ENCODE peak calls at places on chromosomes 3 and 15, in four cellular contexts. T, G, L and E are unnamed samples.

GRCh38 chr15:29812384-29812694 is 9.9 kb downstream of the TJP1 start:
- DNase-seq in L (no peak), T (no peak), G (no peak), E (no peak)

GRCh38 chr3:8110966-8111798 is 390.4 kb upstream of the LMCD1 start:
- DNase-seq in G (peak; percentile 78), L (peak; percentile 73), T (peak; percentile 80), E (peak; percentile 49)

GRCh38 chr3:183265157-183265642 is 12.1 kb downstream of the B3GNT5 start:
- DNase-seq in T (peak; percentile 52), G (peak; percentile 45), L (peak; percentile 35), E (no peak)

GRCh38 chr15:40702077-40702476 is 7.1 kb downstream of the RAD51 start:
- DNase-seq in L (no peak), T (no peak), G (no peak), E (no peak)

GRCh38 chr3:46400000-46400734 is 6.7 kb downstream of the CCR5AS start:
- DNase-seq in G (no peak), L (no peak), T (no peak), E (no peak)

GRCh38 chr3:177537612-177538011 is 340.3 kb upstream of the TBL1XR1 start:
- DNase-seq in G (no peak), T (no peak), L (no peak), E (no peak)

GRCh38 chr15:39511000-39511914 is 69.6 kb upstream of the THBS1 start:
- DNase-seq in G (no peak), L (no peak), T (no peak), E (no peak)

GRCh38 chr15:63931556-63931955 is 97.8 kb upstream of the HERC1 start:
- DNase-seq in T (no peak), L (no peak), G (no peak), E (no peak)

GRCh38 chr3:171543759-171544284 is 83.6 kb upstream of the TNIK start:
- DNase-seq in L (no peak), T (no peak), G (no peak), E (no peak)

GRCh38 chr15:25391971-25392733 is 46.7 kb downstream of the UBE3A start:
- DNase-seq in T (no peak), G (no peak), L (no peak), E (no peak)

GRCh38 chr3:184257083-184257915 is 4.1 kb downstream of the CAMK2N2 start:
- DNase-seq in T (no peak), L (no peak), G (no peak), E (peak; percentile 27)

GRCh38 chr15:66838671-66839239 is 136.7 kb downstream of the SMAD6 start:
- DNase-seq in T (no peak), L (peak; percentile 40), G (no peak), E (no peak)

GRCh38 chr15:38758001-38758400 is 193.4 kb upstream of the RASGRP1 start:
- DNase-seq in T (no peak), G (no peak), L (no peak), E (no peak)

DNA sequence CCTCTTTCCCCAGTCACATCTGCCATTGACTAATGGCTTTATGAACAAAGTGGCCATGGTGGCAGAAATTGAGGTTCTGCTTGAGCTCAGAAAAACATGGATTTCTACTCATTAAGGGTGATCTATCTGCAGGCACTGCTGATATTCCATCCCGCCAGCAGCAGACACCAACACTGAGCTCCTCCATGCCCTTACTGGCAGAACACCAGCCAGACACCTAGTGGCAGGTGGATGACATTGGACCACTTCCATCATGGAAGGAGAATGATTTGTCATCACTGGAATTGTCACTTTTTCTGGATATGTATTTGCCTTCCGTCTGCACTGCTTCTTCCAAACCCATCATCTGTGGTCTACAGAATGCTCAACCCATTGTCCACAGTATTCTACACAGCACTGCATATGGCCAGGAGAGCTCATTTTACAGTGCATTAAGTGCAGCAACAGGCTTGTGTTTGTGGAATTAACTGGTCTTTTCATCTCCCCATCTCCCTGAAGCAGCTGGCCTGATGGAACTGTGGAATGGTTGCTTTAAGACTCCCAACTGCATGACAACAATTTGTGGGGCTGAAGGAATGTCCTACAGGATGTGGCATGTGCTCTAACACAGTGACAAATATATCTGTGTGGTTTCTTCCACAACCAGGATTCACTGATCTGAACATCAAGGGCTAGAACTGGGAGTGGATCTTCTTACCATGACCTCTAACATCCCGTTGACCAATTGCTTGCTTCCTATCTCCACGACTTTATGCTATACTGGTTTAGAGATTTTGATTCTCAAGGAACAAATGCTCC is 103.4 kb downstream of the WNT7A start:
- DNase-seq in G (no peak), T (no peak), L (no peak), E (peak; percentile 9)
- TF ChIP-seq CTCF in G (no peak), T (peak; percentile 24), L (no peak), E (no peak)

GRCh38 chr3:69446402-69447072 is 60.6 kb upstream of the FRMD4B start:
- DNase-seq in G (no peak), T (no peak), L (no peak), E (no peak)

GRCh38 chr3:69451594-69451993 is 65.7 kb upstream of the FRMD4B start:
- DNase-seq in T (no peak), G (no peak), L (no peak), E (no peak)

GRCh38 chr3:69454204-69454787 is 68.4 kb upstream of the FRMD4B start:
- DNase-seq in T (no peak), G (no peak), L (no peak), E (no peak)

DNA sequence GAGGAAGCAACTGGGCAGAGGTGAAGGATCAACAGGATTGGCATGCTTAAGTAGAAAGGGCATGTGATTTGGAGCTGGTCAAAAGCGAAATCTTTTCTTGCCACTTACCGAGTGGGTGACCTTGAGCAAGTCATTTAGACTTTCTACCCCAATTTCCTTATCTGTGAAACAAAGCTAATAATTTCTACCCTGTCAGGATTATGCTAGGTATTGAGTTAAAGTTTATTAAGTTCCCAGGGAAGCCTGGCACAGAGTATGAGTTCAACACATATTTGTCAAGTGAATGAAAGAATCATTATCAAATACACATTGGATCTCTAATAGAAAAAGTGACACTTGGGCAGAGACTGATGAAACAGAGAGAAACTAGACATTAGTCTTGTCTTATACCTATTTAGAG is 66.4 kb upstream of the FRMD4B start:
- DNase-seq in G (no peak), T (no peak), L (no peak), E (no peak)
- TF ChIP-seq CTCF in G (no peak), T (no peak), L (no peak), E (no peak)

GRCh38 chr3:125916376-125916978 is 52.5 kb upstream of the ROPN1B start:
- DNase-seq in L (no peak), T (peak; percentile 91), G (peak; percentile 98), E (no peak)
- TF ChIP-seq CTCF in L (no peak), T (no peak), G (no peak), E (peak; percentile 14)

GRCh38 chr3:48088749-48089466 is 72.7 kb upstream of the MAP4 start:
- DNase-seq in L (peak; percentile 97), G (peak; percentile 97), T (peak; percentile 89), E (peak; percentile 88)
- TF ChIP-seq CTCF in L (no peak), G (no peak), T (no peak), E (no peak)

DNA sequence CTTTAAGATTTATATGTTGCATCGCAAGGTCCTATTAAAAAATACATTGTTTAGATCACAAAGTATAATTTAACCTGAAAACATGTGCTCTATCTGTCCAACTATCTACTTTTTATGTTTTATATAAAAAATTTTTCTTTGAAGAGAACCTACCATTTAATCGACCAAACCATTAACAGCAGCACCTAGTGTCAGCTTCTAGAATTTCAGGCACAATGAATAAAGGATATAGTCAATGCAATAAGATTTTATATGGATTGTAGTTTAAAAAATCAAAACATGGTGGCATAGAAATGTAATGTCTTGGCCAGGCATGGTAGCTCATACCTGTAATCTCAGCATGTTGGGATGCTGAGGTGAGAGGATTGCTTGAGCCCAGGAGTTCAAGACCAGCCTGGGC is 313.7 kb downstream of the GAP43 start:
- DNase-seq in L (no peak), G (no peak), T (no peak), E (no peak)
- TF ChIP-seq CTCF in L (peak; percentile 81), G (peak; percentile 14), T (peak; percentile 58), E (no peak)

DNA sequence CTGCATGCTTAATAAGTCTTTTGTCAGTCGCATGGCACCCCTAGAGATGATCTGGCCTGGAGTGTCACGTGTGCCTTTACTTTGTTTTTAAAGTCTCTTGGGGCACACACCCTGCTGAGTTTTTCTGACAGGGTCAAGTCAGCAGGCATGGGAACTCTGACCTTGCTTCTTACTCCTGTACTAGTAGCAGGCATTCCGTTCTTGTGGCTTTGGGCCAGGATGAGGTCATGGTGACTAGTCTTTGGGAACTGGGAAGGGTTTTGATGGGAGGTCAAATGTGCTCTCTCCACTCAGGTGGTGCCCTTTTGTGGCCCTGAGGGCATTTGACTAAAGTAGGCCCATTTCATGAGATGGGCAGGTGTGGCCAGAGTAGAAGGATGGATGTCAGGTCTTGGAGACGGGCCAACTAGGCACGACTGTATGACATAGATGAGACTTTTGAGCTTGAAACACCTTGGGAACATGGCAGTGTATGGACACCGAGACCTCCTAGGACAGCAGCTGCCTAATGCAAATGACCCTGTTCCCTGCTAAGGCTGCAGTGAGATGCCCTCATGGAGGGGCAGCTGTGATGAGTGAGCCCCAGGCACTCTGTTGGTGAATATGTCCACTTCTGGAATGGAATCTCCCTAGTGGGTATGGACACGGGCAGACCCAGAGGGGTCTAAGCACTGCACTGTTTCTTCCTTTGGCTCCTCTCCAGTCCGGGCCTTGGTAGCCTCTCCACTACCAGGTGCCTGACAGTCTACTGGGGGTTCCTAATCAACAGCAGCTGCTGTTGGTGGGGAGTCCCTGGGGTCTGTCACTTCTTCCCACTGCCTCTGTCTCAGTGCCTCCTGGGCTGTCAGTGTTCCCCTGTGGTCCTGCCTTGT is 16.4 kb downstream of the SRPRB start:
- DNase-seq in L (no peak), T (no peak), G (peak; percentile 61), E (no peak)
- TF ChIP-seq CTCF in L (no peak), T (no peak), G (peak; percentile 40), E (no peak)

DNA sequence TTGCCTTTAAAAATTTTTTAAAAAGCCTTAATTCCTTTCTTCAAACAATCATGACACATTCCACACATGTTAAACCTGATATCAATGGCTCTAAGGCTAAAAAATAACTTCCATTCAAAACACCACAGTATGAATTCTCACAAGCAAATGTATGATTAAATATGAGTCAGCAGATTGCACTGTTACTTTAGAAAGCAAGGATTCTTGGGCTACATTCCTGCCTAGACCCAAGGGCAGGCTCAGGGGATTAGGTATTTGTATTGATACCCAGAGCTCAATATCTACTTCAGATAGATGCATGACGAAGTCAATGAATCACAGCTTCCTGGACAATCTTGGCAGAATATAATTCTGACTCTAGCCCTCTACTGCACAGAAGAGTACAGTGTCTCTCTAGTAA is 65.7 kb downstream of the RARB start:
- DNase-seq in T (no peak), L (no peak), G (no peak), E (no peak)
- TF ChIP-seq CTCF in T (no peak), L (no peak), G (no peak), E (no peak)